ENCODE peak calls at places on chromosomes 1 and 21, in four cellular contexts. One of them, this sample, is unnamed.
A peak's percentile ranks its signal among the peaks of the same experiment; 100 is the strongest.

GRCh38 chr21:32200029-32200428 is 78.8 kb downstream of the MIS18A start:
- ATAC-seq in K562: no peak
- ATAC-seq in HCT116: no peak
- ATAC-seq in upper lobe of left lung: no peak
- ATAC-seq in this sample: no peak

GRCh38 chr1:151293093-151293492 is 11.0 kb downstream of the ZNF687 start:
- ATAC-seq in K562: no peak
- ATAC-seq in HCT116: no peak
- ATAC-seq in upper lobe of left lung: no peak
- ATAC-seq in this sample: no peak

GRCh38 chr1:20884513-20884912 is 97.4 kb upstream of the HP1BP3 start:
- ATAC-seq in K562: no peak
- ATAC-seq in HCT116: no peak
- ATAC-seq in upper lobe of left lung: no peak
- ATAC-seq in this sample: no peak

GRCh38 chr1:227744668-227745067 is 9.4 kb downstream of the SNAP47 start:
- ATAC-seq in K562: no peak
- ATAC-seq in HCT116: no peak
- ATAC-seq in upper lobe of left lung: no peak
- ATAC-seq in this sample: no peak

GRCh38 chr1:165443539-165444289 is 1.2 kb downstream of the RXRG start:
- ATAC-seq in K562: peak; percentile 34
- ATAC-seq in HCT116: no peak
- ATAC-seq in upper lobe of left lung: peak; percentile 28
- ATAC-seq in this sample: peak; percentile 46

GRCh38 chr21:41612674-41613250 is 104.8 kb upstream of the TMPRSS2 start:
- ATAC-seq in K562: peak; percentile 90
- ATAC-seq in HCT116: peak; percentile 87
- ATAC-seq in upper lobe of left lung: peak; percentile 84
- ATAC-seq in this sample: peak; percentile 94

GRCh38 chr1:160623860-160624259 is 23.0 kb downstream of the SLAMF1 start:
- ATAC-seq in K562: no peak
- ATAC-seq in HCT116: no peak
- ATAC-seq in upper lobe of left lung: no peak
- ATAC-seq in this sample: no peak

GRCh38 chr21:27277122-27277521 is 310.2 kb upstream of the ADAMTS5 start:
- ATAC-seq in K562: no peak
- ATAC-seq in HCT116: no peak
- ATAC-seq in upper lobe of left lung: no peak
- ATAC-seq in this sample: no peak

GRCh38 chr1:3564921-3565831 is 46.1 kb downstream of the MEGF6 start:
- ATAC-seq in K562: peak; percentile 80
- ATAC-seq in HCT116: peak; percentile 72
- ATAC-seq in upper lobe of left lung: peak; percentile 35
- ATAC-seq in this sample: no peak

GRCh38 chr1:197173571-197174482 is 27.4 kb upstream of the ASPM start:
- ATAC-seq in K562: no peak
- ATAC-seq in HCT116: no peak
- ATAC-seq in upper lobe of left lung: peak; percentile 55
- ATAC-seq in this sample: no peak

GRCh38 chr21:31929548-31929947 is 56.7 kb downstream of the HUNK start:
- ATAC-seq in K562: no peak
- ATAC-seq in HCT116: no peak
- ATAC-seq in upper lobe of left lung: no peak
- ATAC-seq in this sample: no peak

GRCh38 chr1:96509944-96510343 is 211.6 kb upstream of the PTBP2 start:
- ATAC-seq in K562: no peak
- ATAC-seq in HCT116: no peak
- ATAC-seq in upper lobe of left lung: no peak
- ATAC-seq in this sample: no peak

GRCh38 chr1:225437710-225438437 is 10.0 kb upstream of the LBR start:
- ATAC-seq in K562: peak; percentile 65
- ATAC-seq in HCT116: peak; percentile 87
- ATAC-seq in upper lobe of left lung: no peak
- ATAC-seq in this sample: peak; percentile 59

GRCh38 chr1:24155011-24155782 is 12.3 kb upstream of the IL22RA1 start:
- ATAC-seq in K562: peak; percentile 52
- ATAC-seq in HCT116: peak; percentile 59
- ATAC-seq in upper lobe of left lung: no peak
- ATAC-seq in this sample: no peak

DNA sequence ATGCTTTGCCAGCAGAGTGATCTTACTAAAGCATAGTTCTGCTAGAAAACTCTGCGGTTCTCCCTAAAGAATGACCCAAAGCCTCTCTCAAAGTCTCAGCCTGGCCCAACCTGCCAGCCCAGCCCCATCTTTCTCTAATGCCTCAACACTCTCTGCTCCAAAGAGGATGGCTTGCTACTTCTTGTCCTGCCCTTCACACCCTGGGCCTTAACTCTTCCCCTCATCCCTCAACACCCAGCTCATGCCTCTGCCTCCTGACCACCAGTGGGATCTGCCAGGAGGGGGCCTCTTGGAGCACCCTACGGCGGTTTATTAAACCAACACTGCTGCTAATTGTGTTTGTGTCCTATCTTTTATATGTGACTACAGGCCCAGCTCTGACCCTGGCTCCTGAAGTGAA is 52.4 kb downstream of the CD58 start:
- ATAC-seq in K562: no peak
- ATAC-seq in HCT116: no peak
- ATAC-seq in upper lobe of left lung: no peak
- ATAC-seq in this sample: no peak
- TF ChIP-seq POLR2AphosphoS5 in K562: no peak
- TF ChIP-seq POLR2AphosphoS5 in HCT116: no peak
- TF ChIP-seq POLR2AphosphoS5 in upper lobe of left lung: no peak
- TF ChIP-seq POLR2AphosphoS5 in this sample: no peak

GRCh38 chr1:44354840-44355581 is at the start of gene ERI3:
- ATAC-seq in K562: peak; percentile 100
- ATAC-seq in HCT116: peak; percentile 99
- ATAC-seq in upper lobe of left lung: peak; percentile 100
- ATAC-seq in this sample: peak; percentile 100
- TF ChIP-seq POLR2A in K562: peak; percentile 55
- TF ChIP-seq POLR2A in HCT116: no peak
- TF ChIP-seq POLR2A in upper lobe of left lung: peak; percentile 85
- TF ChIP-seq POLR2A in this sample: peak; percentile 64

DNA sequence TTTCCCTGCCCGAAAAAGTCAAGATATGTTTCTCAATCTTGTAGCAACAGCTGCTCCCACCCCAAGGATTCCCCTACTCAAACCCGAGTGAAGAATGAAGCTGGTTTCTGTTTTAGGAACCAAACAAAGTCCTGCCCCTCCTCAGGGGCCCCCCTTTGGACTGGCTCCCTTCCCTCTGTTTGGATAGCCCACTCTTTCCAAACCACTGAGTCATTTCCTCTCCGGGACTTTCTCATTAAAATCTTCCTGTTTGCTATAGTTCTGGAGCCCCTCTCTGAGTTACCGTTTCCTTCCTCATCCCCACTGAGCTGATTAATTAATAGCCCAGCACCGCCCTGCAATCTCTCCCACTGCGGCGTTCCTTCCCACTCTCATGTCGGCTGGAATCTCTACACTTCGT is 101.0 kb downstream of the TSEN15 start:
- ATAC-seq in K562: no peak
- ATAC-seq in HCT116: no peak
- ATAC-seq in upper lobe of left lung: peak; percentile 79
- ATAC-seq in this sample: peak; percentile 35
- TF ChIP-seq POLR2AphosphoS5 in K562: no peak
- TF ChIP-seq POLR2AphosphoS5 in HCT116: no peak
- TF ChIP-seq POLR2AphosphoS5 in upper lobe of left lung: no peak
- TF ChIP-seq POLR2AphosphoS5 in this sample: no peak

GRCh38 chr1:145826030-145826429 is 2.0 kb downstream of the POLR3C start:
- ATAC-seq in K562: no peak
- ATAC-seq in HCT116: no peak
- ATAC-seq in upper lobe of left lung: no peak
- ATAC-seq in this sample: no peak

GRCh38 chr1:145827966-145828365 is 4.0 kb downstream of the POLR3C start:
- ATAC-seq in K562: no peak
- ATAC-seq in HCT116: no peak
- ATAC-seq in upper lobe of left lung: no peak
- ATAC-seq in this sample: no peak

GRCh38 chr1:145823565-145824498 is at the start of the genes POLR3C and RNF115:
- ATAC-seq in K562: peak; percentile 93
- ATAC-seq in HCT116: peak; percentile 95
- ATAC-seq in upper lobe of left lung: peak; percentile 97
- ATAC-seq in this sample: peak; percentile 97

GRCh38 chr1:145824499-145824842 is 471 bp downstream of the POLR3C start:
- ATAC-seq in K562: no peak
- ATAC-seq in HCT116: no peak
- ATAC-seq in upper lobe of left lung: no peak
- ATAC-seq in this sample: no peak

GRCh38 chr1:145828368-145829016 is 4.5 kb downstream of the POLR3C start:
- ATAC-seq in K562: no peak
- ATAC-seq in HCT116: no peak
- ATAC-seq in upper lobe of left lung: no peak
- ATAC-seq in this sample: no peak
- TF ChIP-seq POLR2A in K562: no peak
- TF ChIP-seq POLR2A in HCT116: no peak
- TF ChIP-seq POLR2A in upper lobe of left lung: no peak
- TF ChIP-seq POLR2A in this sample: no peak

GRCh38 chr1:40449684-40450490 is at the start of gene ZFP69B:
- ATAC-seq in K562: peak; percentile 97
- ATAC-seq in HCT116: no peak
- ATAC-seq in upper lobe of left lung: peak; percentile 100
- ATAC-seq in this sample: peak; percentile 99
- TF ChIP-seq POLR2AphosphoS5 in K562: peak; percentile 80
- TF ChIP-seq POLR2AphosphoS5 in HCT116: no peak
- TF ChIP-seq POLR2AphosphoS5 in upper lobe of left lung: no peak
- TF ChIP-seq POLR2AphosphoS5 in this sample: peak; percentile 28

GRCh38 chr1:223029985-223030769 is 112.9 kb downstream of the TLR5 start:
- ATAC-seq in K562: no peak
- ATAC-seq in HCT116: no peak
- ATAC-seq in upper lobe of left lung: no peak
- ATAC-seq in this sample: no peak
- TF ChIP-seq POLR2A in K562: no peak
- TF ChIP-seq POLR2A in HCT116: no peak
- TF ChIP-seq POLR2A in upper lobe of left lung: no peak
- TF ChIP-seq POLR2A in this sample: no peak

GRCh38 chr1:183887826-183888819 is 83.2 kb downstream of the RGL1 start:
- ATAC-seq in K562: no peak
- ATAC-seq in HCT116: no peak
- ATAC-seq in upper lobe of left lung: no peak
- ATAC-seq in this sample: no peak
- TF ChIP-seq POLR2AphosphoS5 in K562: no peak
- TF ChIP-seq POLR2AphosphoS5 in HCT116: no peak
- TF ChIP-seq POLR2AphosphoS5 in upper lobe of left lung: no peak
- TF ChIP-seq POLR2AphosphoS5 in this sample: no peak

GRCh38 chr1:242623118-242623517 is 98.6 kb upstream of the PLD5 start:
- ATAC-seq in K562: no peak
- ATAC-seq in HCT116: no peak
- ATAC-seq in upper lobe of left lung: no peak
- ATAC-seq in this sample: no peak
- TF ChIP-seq POLR2A in K562: no peak
- TF ChIP-seq POLR2A in HCT116: no peak
- TF ChIP-seq POLR2A in upper lobe of left lung: no peak
- TF ChIP-seq POLR2A in this sample: no peak